ENCODE peak calls at places on chromosomes 1 and 21, in seven cellular contexts. One of them, this sample, is unnamed.

GRCh38 chr1:24895511-24895910 is 34.6 kb downstream of the RUNX3 start:
- DNase-seq in IMR-90: no peak
- DNase-seq in neural progenitor cell: no peak
- DNase-seq in psoas muscle: no peak
- DNase-seq in fibroblast of lung: no peak
- DNase-seq in heart left ventricle: no peak
- DNase-seq in AG09309: no peak
- DNase-seq in this sample: no peak

GRCh38 chr1:28782011-28782410 is 30.0 kb upstream of the OPRD1 start:
- DNase-seq in IMR-90: no peak
- DNase-seq in neural progenitor cell: no peak
- DNase-seq in psoas muscle: no peak
- DNase-seq in fibroblast of lung: no peak
- DNase-seq in heart left ventricle: no peak
- DNase-seq in AG09309: no peak
- DNase-seq in this sample: no peak

GRCh38 chr1:85333186-85333585 is 56.8 kb upstream of the BCL10 start:
- DNase-seq in IMR-90: no peak
- DNase-seq in neural progenitor cell: no peak
- DNase-seq in psoas muscle: no peak
- DNase-seq in fibroblast of lung: no peak
- DNase-seq in heart left ventricle: no peak
- DNase-seq in AG09309: no peak
- DNase-seq in this sample: no peak

GRCh38 chr1:61240878-61241277 is 158.5 kb downstream of the NFIA start:
- DNase-seq in IMR-90: no peak
- DNase-seq in neural progenitor cell: no peak
- DNase-seq in psoas muscle: no peak
- DNase-seq in fibroblast of lung: no peak
- DNase-seq in heart left ventricle: no peak
- DNase-seq in AG09309: no peak
- DNase-seq in this sample: no peak

GRCh38 chr1:94254073-94254810 is 16.9 kb upstream of the ARHGAP29 start:
- DNase-seq in IMR-90: peak; percentile 33
- DNase-seq in neural progenitor cell: no peak
- DNase-seq in psoas muscle: no peak
- DNase-seq in fibroblast of lung: no peak
- DNase-seq in heart left ventricle: no peak
- DNase-seq in AG09309: no peak
- DNase-seq in this sample: no peak

GRCh38 chr1:201648066-201648910 is 109.4 kb downstream of the NAV1 start:
- DNase-seq in IMR-90: peak; percentile 75
- DNase-seq in neural progenitor cell: peak; percentile 79
- DNase-seq in psoas muscle: peak; percentile 71
- DNase-seq in fibroblast of lung: peak; percentile 85
- DNase-seq in heart left ventricle: peak; percentile 81
- DNase-seq in AG09309: no peak
- DNase-seq in this sample: peak; percentile 41

GRCh38 chr1:212030936-212031528 is 4.3 kb downstream of the INTS7 start:
- DNase-seq in IMR-90: peak; percentile 91
- DNase-seq in neural progenitor cell: no peak
- DNase-seq in psoas muscle: no peak
- DNase-seq in fibroblast of lung: peak; percentile 87
- DNase-seq in heart left ventricle: no peak
- DNase-seq in AG09309: peak; percentile 63
- DNase-seq in this sample: peak; percentile 83

GRCh38 chr21:33011462-33011861 is 14.3 kb upstream of the OLIG2 start:
- DNase-seq in IMR-90: peak; percentile 75
- DNase-seq in neural progenitor cell: no peak
- DNase-seq in psoas muscle: no peak
- DNase-seq in fibroblast of lung: peak; percentile 31
- DNase-seq in heart left ventricle: no peak
- DNase-seq in AG09309: peak; percentile 16
- DNase-seq in this sample: peak; percentile 89

GRCh38 chr1:157597959-157598667 is at the start of gene FCRL4:
- DNase-seq in IMR-90: no peak
- DNase-seq in neural progenitor cell: no peak
- DNase-seq in psoas muscle: no peak
- DNase-seq in fibroblast of lung: no peak
- DNase-seq in heart left ventricle: no peak
- DNase-seq in AG09309: no peak
- DNase-seq in this sample: no peak

GRCh38 chr1:30757196-30757949 is at the start of gene LAPTM5:
- DNase-seq in IMR-90: no peak
- DNase-seq in neural progenitor cell: no peak
- DNase-seq in psoas muscle: peak; percentile 78
- DNase-seq in fibroblast of lung: peak; percentile 47
- DNase-seq in heart left ventricle: peak; percentile 73
- DNase-seq in AG09309: no peak
- DNase-seq in this sample: peak; percentile 43

GRCh38 chr1:44249543-44249942 is 36.3 kb downstream of the DMAP1 start:
- DNase-seq in IMR-90: no peak
- DNase-seq in neural progenitor cell: peak; percentile 59
- DNase-seq in psoas muscle: no peak
- DNase-seq in fibroblast of lung: peak; percentile 5
- DNase-seq in heart left ventricle: peak; percentile 73
- DNase-seq in AG09309: no peak
- DNase-seq in this sample: no peak

GRCh38 chr1:20350421-20350820 is 59.7 kb downstream of the VWA5B1 start:
- DNase-seq in IMR-90: no peak
- DNase-seq in neural progenitor cell: no peak
- DNase-seq in psoas muscle: no peak
- DNase-seq in fibroblast of lung: no peak
- DNase-seq in heart left ventricle: no peak
- DNase-seq in AG09309: no peak
- DNase-seq in this sample: no peak

GRCh38 chr1:66262233-66262632 is 271.7 kb upstream of the SGIP1 start:
- DNase-seq in IMR-90: peak; percentile 67
- DNase-seq in neural progenitor cell: no peak
- DNase-seq in psoas muscle: peak; percentile 48
- DNase-seq in fibroblast of lung: no peak
- DNase-seq in heart left ventricle: no peak
- DNase-seq in AG09309: peak; percentile 96
- DNase-seq in this sample: peak; percentile 97

GRCh38 chr1:205665216-205665757 is 15.0 kb downstream of the SLC45A3 start:
- DNase-seq in IMR-90: no peak
- DNase-seq in neural progenitor cell: no peak
- DNase-seq in psoas muscle: no peak
- DNase-seq in fibroblast of lung: no peak
- DNase-seq in heart left ventricle: no peak
- DNase-seq in AG09309: no peak
- DNase-seq in this sample: no peak

GRCh38 chr1:18480315-18481189 is at the start of gene KLHDC7A:
- DNase-seq in IMR-90: no peak
- DNase-seq in neural progenitor cell: peak; percentile 75
- DNase-seq in psoas muscle: no peak
- DNase-seq in fibroblast of lung: no peak
- DNase-seq in heart left ventricle: peak; percentile 40
- DNase-seq in AG09309: no peak
- DNase-seq in this sample: no peak

GRCh38 chr1:97090725-97091124 is 369.1 kb downstream of the PTBP2 start:
- DNase-seq in IMR-90: no peak
- DNase-seq in neural progenitor cell: no peak
- DNase-seq in psoas muscle: no peak
- DNase-seq in fibroblast of lung: no peak
- DNase-seq in heart left ventricle: no peak
- DNase-seq in AG09309: no peak
- DNase-seq in this sample: no peak

GRCh38 chr1:36367067-36367466 is 18.7 kb downstream of the STK40 start:
- DNase-seq in IMR-90: no peak
- DNase-seq in neural progenitor cell: no peak
- DNase-seq in psoas muscle: no peak
- DNase-seq in fibroblast of lung: no peak
- DNase-seq in heart left ventricle: no peak
- DNase-seq in AG09309: no peak
- DNase-seq in this sample: no peak

GRCh38 chr1:17984510-17985085 is 123.0 kb upstream of the IGSF21 start:
- DNase-seq in IMR-90: no peak
- DNase-seq in neural progenitor cell: peak; percentile 75
- DNase-seq in psoas muscle: no peak
- DNase-seq in fibroblast of lung: no peak
- DNase-seq in heart left ventricle: no peak
- DNase-seq in AG09309: no peak
- DNase-seq in this sample: no peak

GRCh38 chr1:39266269-39266668 is 61.8 kb downstream of the MACF1 start:
- DNase-seq in IMR-90: no peak
- DNase-seq in neural progenitor cell: peak; percentile 50
- DNase-seq in psoas muscle: no peak
- DNase-seq in fibroblast of lung: peak; percentile 36
- DNase-seq in heart left ventricle: no peak
- DNase-seq in AG09309: no peak
- DNase-seq in this sample: no peak

GRCh38 chr1:157170677-157171515 is 32.7 kb upstream of the ETV3 start:
- DNase-seq in IMR-90: no peak
- DNase-seq in neural progenitor cell: peak; percentile 73
- DNase-seq in psoas muscle: no peak
- DNase-seq in fibroblast of lung: peak; percentile 14
- DNase-seq in heart left ventricle: no peak
- DNase-seq in AG09309: no peak
- DNase-seq in this sample: peak; percentile 5

GRCh38 chr1:224333939-224334701 is 4.1 kb upstream of the NVL start:
- DNase-seq in IMR-90: peak; percentile 47
- DNase-seq in neural progenitor cell: no peak
- DNase-seq in psoas muscle: no peak
- DNase-seq in fibroblast of lung: peak; percentile 24
- DNase-seq in heart left ventricle: no peak
- DNase-seq in AG09309: no peak
- DNase-seq in this sample: peak; percentile 80

GRCh38 chr1:3073520-3074296 is 4.7 kb downstream of the PRDM16 start:
- DNase-seq in IMR-90: no peak
- DNase-seq in neural progenitor cell: peak; percentile 62
- DNase-seq in psoas muscle: no peak
- DNase-seq in fibroblast of lung: no peak
- DNase-seq in heart left ventricle: no peak
- DNase-seq in AG09309: no peak
- DNase-seq in this sample: no peak

GRCh38 chr1:99003911-99004269 is 771 bp downstream of the PLPPR5 start:
- DNase-seq in IMR-90: no peak
- DNase-seq in neural progenitor cell: peak; percentile 28
- DNase-seq in psoas muscle: no peak
- DNase-seq in fibroblast of lung: no peak
- DNase-seq in heart left ventricle: no peak
- DNase-seq in AG09309: no peak
- DNase-seq in this sample: no peak

GRCh38 chr1:66364578-66365391 is 169.2 kb upstream of the SGIP1 start:
- DNase-seq in IMR-90: peak; percentile 75
- DNase-seq in neural progenitor cell: no peak
- DNase-seq in psoas muscle: no peak
- DNase-seq in fibroblast of lung: no peak
- DNase-seq in heart left ventricle: no peak
- DNase-seq in AG09309: peak; percentile 64
- DNase-seq in this sample: peak; percentile 89

GRCh38 chr1:8398677-8399076 is 80.8 kb downstream of the SLC45A1 start:
- DNase-seq in IMR-90: no peak
- DNase-seq in neural progenitor cell: no peak
- DNase-seq in psoas muscle: no peak
- DNase-seq in fibroblast of lung: no peak
- DNase-seq in heart left ventricle: no peak
- DNase-seq in AG09309: no peak
- DNase-seq in this sample: no peak
- TF ChIP-seq CTCF in IMR-90: no peak
- TF ChIP-seq CTCF in neural progenitor cell: peak; percentile 19
- TF ChIP-seq CTCF in psoas muscle: no peak
- TF ChIP-seq CTCF in fibroblast of lung: no peak
- TF ChIP-seq CTCF in heart left ventricle: no peak
- TF ChIP-seq CTCF in AG09309: peak; percentile 3
- TF ChIP-seq CTCF in this sample: peak; percentile 47

GRCh38 chr21:45910155-45910547 is 71.4 kb upstream of the COL6A1 start:
- DNase-seq in IMR-90: no peak
- DNase-seq in neural progenitor cell: no peak
- DNase-seq in psoas muscle: peak; percentile 19
- DNase-seq in fibroblast of lung: no peak
- DNase-seq in heart left ventricle: peak; percentile 2
- DNase-seq in AG09309: no peak
- DNase-seq in this sample: no peak
- TF ChIP-seq CTCF in IMR-90: no peak
- TF ChIP-seq CTCF in neural progenitor cell: no peak
- TF ChIP-seq CTCF in psoas muscle: no peak
- TF ChIP-seq CTCF in fibroblast of lung: no peak
- TF ChIP-seq CTCF in heart left ventricle: no peak
- TF ChIP-seq CTCF in AG09309: no peak
- TF ChIP-seq CTCF in this sample: no peak

GRCh38 chr21:36429672-36430546 is 44.7 kb downstream of the CHAF1B start:
- DNase-seq in IMR-90: peak; percentile 100
- DNase-seq in neural progenitor cell: peak; percentile 68
- DNase-seq in psoas muscle: peak; percentile 95
- DNase-seq in fibroblast of lung: peak; percentile 97
- DNase-seq in heart left ventricle: peak; percentile 93
- DNase-seq in AG09309: peak; percentile 92
- DNase-seq in this sample: peak; percentile 99
- TF ChIP-seq CTCF in IMR-90: no peak
- TF ChIP-seq CTCF in neural progenitor cell: peak; percentile 22
- TF ChIP-seq CTCF in psoas muscle: peak; percentile 11
- TF ChIP-seq CTCF in fibroblast of lung: no peak
- TF ChIP-seq CTCF in heart left ventricle: no peak
- TF ChIP-seq CTCF in AG09309: peak; percentile 18
- TF ChIP-seq CTCF in this sample: peak; percentile 59

DNA sequence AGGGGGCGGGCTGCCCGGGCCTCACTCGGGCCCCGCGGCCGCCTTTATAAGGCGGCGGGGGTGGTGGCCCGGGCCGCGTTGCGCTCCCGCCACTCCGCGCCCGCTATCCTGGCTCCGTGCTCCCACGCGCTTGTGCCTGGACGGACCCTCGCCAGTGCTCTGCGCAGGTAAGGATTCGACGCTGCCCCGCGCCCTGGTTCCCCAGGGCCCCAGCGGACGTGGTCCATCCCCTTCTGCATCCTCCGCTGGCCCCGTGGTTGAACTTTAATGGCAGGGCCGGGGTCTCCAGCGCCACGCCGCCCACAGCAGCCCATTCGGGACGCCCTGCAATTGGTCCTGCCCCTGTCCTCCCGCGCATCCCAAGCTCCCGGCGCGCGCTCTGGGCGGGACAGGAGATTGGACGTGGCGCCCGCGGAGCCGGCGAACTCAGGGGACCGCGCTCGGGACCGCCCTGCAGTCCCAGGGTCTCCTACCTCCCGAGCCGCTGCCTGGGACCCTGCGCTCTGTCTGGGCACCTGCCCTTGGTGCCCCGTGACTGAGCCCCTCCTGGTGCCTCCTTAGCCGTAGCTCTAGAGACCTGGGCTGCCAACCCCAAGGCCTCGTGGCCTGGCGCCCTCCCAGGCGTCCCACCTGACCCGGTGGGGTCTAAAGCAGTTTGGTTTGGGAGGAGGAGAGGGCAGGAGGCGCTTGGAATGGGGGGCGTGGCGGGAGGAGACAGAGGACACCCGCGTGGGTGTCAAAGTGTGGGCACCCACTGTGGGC is at the start of gene ALPL:
- DNase-seq in IMR-90: no peak
- DNase-seq in neural progenitor cell: peak; percentile 76
- DNase-seq in psoas muscle: no peak
- DNase-seq in fibroblast of lung: no peak
- DNase-seq in heart left ventricle: no peak
- DNase-seq in AG09309: no peak
- DNase-seq in this sample: no peak
- TF ChIP-seq CTCF in IMR-90: no peak
- TF ChIP-seq CTCF in neural progenitor cell: no peak
- TF ChIP-seq CTCF in psoas muscle: peak; percentile 17
- TF ChIP-seq CTCF in fibroblast of lung: no peak
- TF ChIP-seq CTCF in heart left ventricle: no peak
- TF ChIP-seq CTCF in AG09309: no peak
- TF ChIP-seq CTCF in this sample: no peak

This sample was measured in HFFc6.